ENCODE peak calls at places on chromosomes 16 and 17, in seven cellular contexts. Q is neuronal stem cell, J is mesenchymal stem cell, H is mesendoderm, N is H9, M is IMR-90, T is trophoblast cell. W is an unnamed sample.
A peak's percentile ranks its signal among the peaks of the same experiment; 100 is the strongest.

GRCh38 chr17:19345486-19346350 is 16.8 kb downstream of the B9D1 start:
- DNase-seq in Q (no peak), J (no peak), H (no peak), N (peak; percentile 27), M (no peak), T (no peak), W (no peak)

GRCh38 chr17:63492940-63493339 is 16.1 kb downstream of the ACE start:
- DNase-seq in Q (no peak), J (no peak), H (no peak), N (no peak), M (no peak), T (no peak), W (no peak)

GRCh38 chr17:5585814-5586558 is 1.7 kb upstream of the NLRP1 start:
- DNase-seq in Q (no peak), J (peak; percentile 14), H (peak; percentile 14), N (no peak), M (peak; percentile 31), T (no peak), W (no peak)

GRCh38 chr16:30186444-30186781 is 3.0 kb downstream of the CORO1A start:
- DNase-seq in Q (no peak), J (no peak), H (no peak), N (no peak), M (no peak), T (no peak), W (no peak)

GRCh38 chr16:879986-880385 is 79.5 kb upstream of the GNG13 start:
- DNase-seq in Q (no peak), J (no peak), H (no peak), N (no peak), M (no peak), T (no peak), W (no peak)

GRCh38 chr16:31409433-31409832 is 16.3 kb downstream of the ITGAD start:
- DNase-seq in Q (no peak), J (peak; percentile 12), H (no peak), N (no peak), M (peak; percentile 66), T (peak; percentile 89), W (no peak)

GRCh38 chr16:77674888-77675287 is 47.4 kb upstream of the NUDT7 start:
- DNase-seq in Q (no peak), J (peak; percentile 58), H (no peak), N (no peak), M (peak; percentile 80), T (peak; percentile 84), W (no peak)

GRCh38 chr17:33292981-33293867 is at the start of gene ASIC2:
- DNase-seq in Q (peak; percentile 65), J (peak; percentile 36), H (peak; percentile 75), N (peak; percentile 78), M (peak; percentile 4), T (peak; percentile 57), W (peak; percentile 10)

GRCh38 chr16:78705694-78706093 is 606.2 kb downstream of the WWOX start:
- DNase-seq in Q (no peak), J (peak; percentile 48), H (peak; percentile 60), N (no peak), M (peak; percentile 2), T (peak; percentile 70), W (no peak)

GRCh38 chr16:50866806-50867205 is 124.9 kb downstream of the CYLD start:
- DNase-seq in Q (no peak), J (no peak), H (no peak), N (no peak), M (no peak), T (no peak), W (no peak)

GRCh38 chr16:1647904-1648303 is 30.2 kb upstream of the JPT2 start:
- DNase-seq in Q (no peak), J (no peak), H (no peak), N (no peak), M (no peak), T (no peak), W (no peak)

GRCh38 chr16:88560722-88561484 is 9.3 kb upstream of the ZC3H18 start:
- DNase-seq in Q (peak; percentile 46), J (peak; percentile 43), H (peak; percentile 77), N (peak; percentile 59), M (peak; percentile 30), T (peak; percentile 6), W (peak; percentile 74)

GRCh38 chr17:6596511-6596910 is 40.2 kb upstream of the PITPNM3 start:
- DNase-seq in Q (no peak), J (no peak), H (no peak), N (no peak), M (no peak), T (peak; percentile 25), W (no peak)

GRCh38 chr17:17796787-17797061 is 40.1 kb downstream of the SREBF1 start:
- DNase-seq in Q (no peak), J (no peak), H (no peak), N (no peak), M (no peak), T (no peak), W (no peak)

GRCh38 chr16:63983401-63983800 is 1138.5 kb downstream of the CDH11 start:
- DNase-seq in Q (no peak), J (no peak), H (peak; percentile 58), N (no peak), M (no peak), T (peak; percentile 8), W (no peak)

DNA sequence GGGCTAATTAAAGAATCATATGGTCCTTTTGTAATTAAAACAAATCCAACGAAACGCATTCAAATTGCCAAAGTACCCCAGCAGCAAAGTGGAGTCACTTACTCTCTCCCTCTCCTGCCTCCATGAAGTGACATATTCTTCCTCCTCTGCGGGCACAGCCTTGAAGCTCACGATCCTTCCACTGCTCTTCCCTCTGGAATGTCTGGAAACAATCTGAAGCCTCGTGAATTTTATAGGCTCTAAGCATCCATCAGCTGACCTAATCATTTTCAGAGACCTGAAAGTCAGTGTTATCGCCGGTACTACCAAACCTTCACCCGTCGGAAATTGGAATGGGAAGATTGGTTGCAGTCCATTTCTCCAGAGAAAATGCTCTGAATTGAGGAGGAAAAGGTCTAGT is 134.5 kb upstream of the FOXF1 start:
- DNase-seq in Q (no peak), J (peak; percentile 29), H (no peak), N (no peak), M (no peak), T (no peak), W (no peak)
- H2BK120ac ChIP-seq in Q (no peak overlapping the region), J (peak overlapping the region; percentile 21), H (no peak overlapping the region), N (no peak overlapping the region), M (peak overlapping the region; percentile 94), T (no peak overlapping the region), W (no peak overlapping the region)

GRCh38 chr17:40936976-40937375 is 470 bp downstream of the KRT23 start:
- DNase-seq in Q (no peak), J (no peak), H (peak; percentile 32), N (peak; percentile 47), M (no peak), T (no peak), W (no peak)

GRCh38 chr17:40938981-40939380 is 1.5 kb upstream of the KRT23 start:
- DNase-seq in Q (no peak), J (no peak), H (no peak), N (no peak), M (peak; percentile 43), T (no peak), W (no peak)

GRCh38 chr17:40936437-40936971 is 942 bp downstream of the KRT23 start:
- DNase-seq in Q (no peak), J (no peak), H (no peak), N (no peak), M (no peak), T (peak; percentile 99), W (no peak)

GRCh38 chr17:40935624-40936023 is 1.8 kb downstream of the KRT23 start:
- DNase-seq in Q (no peak), J (peak; percentile 31), H (no peak), N (no peak), M (peak; percentile 67), T (peak; percentile 76), W (no peak)

DNA sequence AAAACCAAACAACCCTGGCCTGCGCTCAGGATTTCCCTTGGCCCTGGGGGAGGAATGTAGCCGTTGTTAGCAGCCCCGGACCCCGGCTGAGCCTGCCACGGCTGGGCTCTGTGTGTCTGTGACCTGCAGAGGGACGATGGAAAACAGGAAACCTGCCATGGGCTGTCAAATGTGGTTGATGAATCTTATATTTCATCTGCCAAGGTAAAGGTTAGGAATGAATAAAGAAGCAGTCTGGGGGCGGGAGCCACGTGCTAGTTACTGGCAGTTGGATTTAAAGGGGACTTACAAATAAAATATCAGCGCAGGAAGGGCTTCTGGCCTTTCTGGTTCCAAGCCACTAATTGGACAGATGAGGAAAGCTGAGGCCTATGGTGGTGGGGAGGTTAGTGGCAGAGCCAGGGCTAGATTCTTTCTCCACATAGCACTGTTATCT is at the start of gene KRT23:
- DNase-seq in Q (no peak), J (no peak), H (peak; percentile 52), N (peak; percentile 44), M (no peak), T (peak; percentile 57), W (no peak)
- H2BK120ac ChIP-seq in Q (peak within 1 kb of the TSS; percentile 74), J (no peak within 1 kb of the TSS), H (no peak within 1 kb of the TSS), N (no peak within 1 kb of the TSS), M (no peak within 1 kb of the TSS), T (peak within 1 kb of the TSS; percentile 96), W (no peak within 1 kb of the TSS)

DNA sequence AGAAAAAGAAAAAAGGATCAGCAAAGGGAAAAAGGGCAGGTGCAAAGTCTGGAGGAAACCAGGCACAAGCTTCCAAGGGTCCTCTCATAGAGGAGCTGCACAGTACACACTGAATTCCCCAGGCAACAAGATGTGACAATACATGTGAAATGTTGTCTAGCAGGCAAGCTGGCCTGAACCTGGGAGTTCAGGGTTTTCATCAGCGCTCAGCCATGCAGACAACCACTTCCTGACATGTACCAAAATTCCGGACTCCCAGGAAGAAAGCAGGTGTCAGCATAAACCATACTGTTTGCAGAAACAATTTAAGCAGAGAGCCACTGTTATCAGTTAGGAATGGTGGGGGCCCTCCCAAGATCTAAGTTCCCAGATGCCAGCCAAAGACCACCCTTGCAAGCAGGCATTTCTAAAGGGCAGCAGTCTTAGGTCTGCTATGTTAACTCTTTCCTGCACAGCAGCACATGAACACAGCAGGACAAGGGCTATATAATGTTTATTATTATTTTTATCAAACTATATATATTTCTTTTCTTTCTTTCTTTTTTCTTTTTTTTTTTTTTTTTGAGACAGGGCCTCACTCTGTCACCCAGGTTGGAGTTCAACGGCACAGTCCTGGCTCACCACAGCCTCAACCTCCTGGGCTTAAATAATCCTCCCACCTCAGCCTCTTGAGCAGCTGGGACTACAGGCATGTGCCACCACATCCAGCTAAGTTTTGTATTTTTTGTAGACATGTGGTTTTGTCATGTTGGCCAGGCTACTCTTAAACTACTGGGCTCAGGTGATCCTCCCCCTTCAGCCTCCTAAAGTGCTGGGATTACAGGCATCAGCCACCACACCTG is 10.1 kb downstream of the TK2 start:
- DNase-seq in Q (no peak), J (no peak), H (no peak), N (no peak), M (no peak), T (peak; percentile 88), W (no peak)
- H2BK120ac ChIP-seq in Q (no peak overlapping the region), J (no peak overlapping the region), H (no peak overlapping the region), N (no peak overlapping the region), M (no peak overlapping the region), T (no peak overlapping the region), W (no peak overlapping the region)

DNA sequence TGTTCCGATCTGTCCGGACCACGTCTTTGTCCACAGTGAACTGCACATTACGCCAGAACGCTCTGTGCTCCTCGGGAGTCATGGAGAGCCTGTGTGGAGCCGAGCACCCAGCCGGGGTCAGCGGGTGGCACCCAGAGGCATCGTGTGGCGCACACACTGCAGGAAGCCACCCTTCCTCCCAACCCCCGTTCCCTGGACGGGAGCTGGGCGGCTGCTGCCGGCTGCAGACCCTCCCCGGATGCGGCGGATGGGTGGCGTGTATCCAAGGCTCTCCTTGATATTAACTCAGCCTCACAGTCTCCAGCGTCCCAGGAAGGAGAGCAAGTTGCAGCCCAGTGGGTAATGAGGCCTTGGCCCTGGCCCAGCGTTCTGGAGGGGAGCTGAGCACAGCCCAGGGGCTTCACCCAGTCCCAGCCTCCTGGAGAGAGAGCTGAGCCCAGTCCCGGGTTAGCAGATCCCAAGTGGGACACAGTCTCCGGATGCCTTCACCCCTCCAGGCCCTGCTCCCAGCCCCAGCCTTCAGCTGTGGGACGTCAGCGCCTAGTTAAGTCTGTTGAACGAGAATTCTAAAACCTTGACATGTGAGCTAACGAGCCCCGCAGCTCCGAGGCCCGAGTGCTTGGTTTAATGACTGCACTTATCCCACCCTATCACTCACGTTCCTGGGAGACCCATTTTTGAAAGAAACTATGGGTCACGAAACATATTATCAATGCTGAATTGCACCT is 86.6 kb downstream of the TBC1D16 start:
- DNase-seq in Q (no peak), J (no peak), H (no peak), N (no peak), M (no peak), T (no peak), W (no peak)
- H2BK120ac ChIP-seq in Q (no peak overlapping the region), J (no peak overlapping the region), H (no peak overlapping the region), N (no peak overlapping the region), M (no peak overlapping the region), T (no peak overlapping the region), W (peak overlapping the region; percentile 29)